ENCODE peak calls at places on chromosome 22, in five cellular contexts. W is ascending aorta, T is thoracic aorta, Q is kidney, X is PC-3. U is an unnamed sample.

GRCh38 chr22:39388261-39389011 is 11.1 kb upstream of the TAB1 start:
- DNase-seq in Q (peak; percentile 93), X (peak; percentile 63), T (peak; percentile 41), W (peak; percentile 46), U (peak; percentile 90)

GRCh38 chr22:45235101-45235777 is 5.5 kb downstream of the KIAA0930 start:
- DNase-seq in T (no peak), Q (no peak), W (no peak), X (no peak), U (no peak)

GRCh38 chr22:50261615-50262459 is at the start of gene MAPK12:
- DNase-seq in Q (no peak), W (no peak), X (peak; percentile 28), T (no peak), U (no peak)

GRCh38 chr22:38348751-38349496 is 31.7 kb upstream of the CSNK1E start:
- DNase-seq in Q (peak; percentile 48), W (no peak), X (no peak), T (no peak), U (peak; percentile 53)

GRCh38 chr22:40567106-40567505 is 69.4 kb downstream of the MRTFA start:
- DNase-seq in Q (no peak), X (peak; percentile 63), T (no peak), W (no peak), U (no peak)

GRCh38 chr22:23286296-23286695 is 106.0 kb downstream of the BCR start:
- DNase-seq in Q (peak; percentile 34), T (no peak), W (no peak), X (no peak), U (no peak)

GRCh38 chr22:45009881-45010531 is at the start of gene PHF21B:
- DNase-seq in W (no peak), T (no peak), X (no peak), Q (peak; percentile 86), U (no peak)

GRCh38 chr22:39748877-39749276 is 144.7 kb downstream of the ENTHD1 start:
- DNase-seq in T (no peak), Q (no peak), X (peak; percentile 48), W (no peak), U (no peak)

GRCh38 chr22:44811141-44811540 is 58.8 kb downstream of the ARHGAP8 start:
- DNase-seq in W (no peak), Q (peak; percentile 52), T (no peak), X (no peak), U (no peak)

GRCh38 chr22:41521166-41521565 is 23.1 kb downstream of the POLR3H start:
- DNase-seq in T (no peak), Q (no peak), X (no peak), W (no peak), U (no peak)

GRCh38 chr22:38312261-38312800 is 4.9 kb downstream of the CSNK1E start:
- DNase-seq in W (no peak), Q (no peak), T (no peak), X (no peak), U (no peak)

GRCh38 chr22:37137131-37137530 is 12.6 kb downstream of the IL2RB start:
- DNase-seq in X (no peak), T (no peak), Q (no peak), W (no peak), U (no peak)

GRCh38 chr22:29531419-29531818 is 22.1 kb downstream of the THOC5 start:
- DNase-seq in Q (no peak), W (no peak), X (no peak), T (no peak), U (no peak)

GRCh38 chr22:41028841-41029240 is 63.6 kb upstream of the EP300 start:
- DNase-seq in W (no peak), T (no peak), Q (no peak), X (peak; percentile 77), U (no peak)

GRCh38 chr22:29478326-29479276 is 1.4 kb upstream of the NEFH start:
- DNase-seq in Q (no peak), X (no peak), W (no peak), T (no peak), U (no peak)

GRCh38 chr22:39773976-39774539 is 119.5 kb downstream of the ENTHD1 start:
- DNase-seq in W (no peak), Q (no peak), X (peak; percentile 25), T (no peak), U (no peak)

GRCh38 chr22:50622723-50623327 is 5.1 kb downstream of the ARSA start:
- DNase-seq in W (no peak), Q (peak; percentile 87), T (no peak), X (no peak), U (no peak)

GRCh38 chr22:43783777-43784176 is 28.3 kb downstream of the EFCAB6 start:
- DNase-seq in W (no peak), T (no peak), Q (no peak), X (peak; percentile 2), U (no peak)

GRCh38 chr22:39243443-39244072 is 1.2 kb downstream of the PDGFB start:
- DNase-seq in T (no peak), W (no peak), X (peak; percentile 29), Q (no peak), U (no peak)

GRCh38 chr22:50170453-50171318 is at the start of gene PANX2:
- DNase-seq in W (no peak), X (no peak), T (no peak), Q (peak; percentile 76), U (no peak)

GRCh38 chr22:37044634-37045625 is 6.6 kb upstream of the KCTD17 start:
- DNase-seq in T (no peak), Q (no peak), W (no peak), X (peak; percentile 37), U (no peak)

GRCh38 chr22:22666307-22667091 is 22.1 kb downstream of the GGTLC2 start:
- DNase-seq in W (no peak), X (peak; percentile 65), Q (no peak), T (no peak), U (no peak)

GRCh38 chr22:45476814-45477213 is 25.9 kb upstream of the FBLN1 start:
- DNase-seq in X (no peak), T (no peak), Q (no peak), W (no peak), U (no peak)

GRCh38 chr22:37545703-37546435 is 14.4 kb upstream of the CDC42EP1 start:
- DNase-seq in T (peak; percentile 55), W (peak; percentile 61), X (peak; percentile 72), Q (peak; percentile 98), U (peak; percentile 94)

GRCh38 chr22:17009640-17010291 is 1.7 kb upstream of the GAB4 start:
- DNase-seq in Q (no peak), W (no peak), X (no peak), T (no peak), U (peak; percentile 57)

GRCh38 chr22:27941143-27941542 is 22.1 kb upstream of the PITPNB start:
- DNase-seq in Q (no peak), X (no peak), T (no peak), W (no peak), U (no peak)

GRCh38 chr22:38570841-38571364 is 920 bp upstream of the DMC1 start:
- DNase-seq in W (peak; percentile 9), Q (peak; percentile 73), X (peak; percentile 35), T (no peak), U (no peak)

GRCh38 chr22:38467904-38468760 is at the start of gene KDELR3:
- DNase-seq in X (peak; percentile 62), Q (peak; percentile 89), T (no peak), W (no peak), U (peak; percentile 86)

GRCh38 chr22:33844273-33844672 is 76.0 kb downstream of the LARGE1 start:
- DNase-seq in Q (no peak), X (no peak), T (no peak), W (no peak), U (no peak)
- H3K27ac ChIP-seq in Q (no peak overlapping the region), X (no peak overlapping the region), T (no peak overlapping the region), W (no peak overlapping the region), U (no peak overlapping the region)

GRCh38 chr22:47168900-47169800 is 406.7 kb downstream of the TBC1D22A start:
- DNase-seq in T (no peak), X (peak; percentile 23), W (no peak), Q (peak; percentile 45), U (peak; percentile 54)
- TF ChIP-seq CTCF in T (no peak), X (peak; percentile 49), W (no peak), Q (peak; percentile 10), U (peak; percentile 9)

GRCh38 chr22:24926428-24926725 is 20.1 kb downstream of the LHFPL7 start:
- DNase-seq in W (no peak), X (no peak), Q (no peak), T (no peak), U (no peak)
- H3K4me1 ChIP-seq in W (no peaks in the 10 kb centered on the region), X (no peaks in the 10 kb centered on the region), Q (no peaks in the 10 kb centered on the region), T (no peaks in the 10 kb centered on the region), U (no peaks in the 10 kb centered on the region)

GRCh38 chr22:31637375-31637937 is 24.6 kb downstream of the PISD start:
- DNase-seq in T (no peak), X (no peak), W (no peak), Q (no peak), U (no peak)
- H3K27ac ChIP-seq in T (peak overlapping the region; percentile 81), X (no peak overlapping the region), W (peak overlapping the region; percentile 85), Q (peak overlapping the region; percentile 84), U (peak overlapping the region; percentile 84)

GRCh38 chr22:48347311-48347710 is 1480.4 kb downstream of the BRD1 start:
- DNase-seq in T (no peak), X (no peak), Q (peak; percentile 29), W (no peak), U (no peak)
- TF ChIP-seq CTCF in T (no peak), X (no peak), Q (no peak), W (no peak), U (no peak)

DNA sequence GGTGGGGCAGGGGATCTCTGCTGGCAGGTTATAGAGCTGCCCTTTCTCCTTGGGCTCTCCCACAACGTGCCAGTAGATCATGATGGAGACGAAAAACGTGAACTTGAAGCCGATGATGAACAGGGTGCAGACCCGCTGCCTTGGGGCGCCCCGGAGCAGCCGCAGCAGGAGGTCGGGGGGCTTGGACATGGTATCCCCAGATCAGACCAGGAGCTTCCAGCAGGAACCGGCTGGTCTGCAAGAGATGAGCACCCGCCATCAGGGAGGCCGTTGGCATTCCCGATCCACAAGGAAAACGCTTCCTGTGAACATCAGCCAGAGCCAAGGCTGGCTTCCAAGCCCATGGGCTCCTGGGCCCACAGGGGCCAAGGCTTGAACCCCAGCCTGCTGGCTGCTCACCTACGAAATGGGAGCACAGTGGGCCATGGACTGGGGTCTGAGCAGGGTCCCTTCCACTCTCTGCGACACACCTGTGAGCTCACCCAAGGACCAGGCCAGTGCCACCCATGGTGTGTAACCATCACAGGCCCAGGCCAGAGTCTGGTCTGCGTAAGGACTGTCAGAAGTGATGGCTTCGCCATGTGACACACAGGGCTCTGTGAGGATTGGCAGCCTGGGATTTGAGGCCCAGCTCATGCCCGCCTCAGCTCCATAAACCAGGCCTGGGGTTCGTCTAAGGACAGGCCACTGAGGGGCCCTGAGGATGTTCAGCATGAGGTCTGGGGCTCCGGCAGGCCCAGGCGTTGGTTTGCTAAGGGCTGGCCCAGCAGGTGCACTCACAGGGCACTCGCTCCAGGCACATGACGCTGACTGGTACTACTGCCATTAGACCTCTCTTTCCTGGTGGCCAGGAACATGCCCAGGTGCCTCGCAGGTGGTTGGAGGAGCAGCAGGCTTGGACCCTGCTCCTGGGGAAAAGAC is 26.6 kb downstream of the A4GALT start:
- DNase-seq in W (no peak), X (no peak), Q (peak; percentile 68), T (no peak), U (no peak)
- H3K4me1 ChIP-seq in W (peaks cover 43% of the 10 kb centered on the region), X (peaks cover 1% of the 10 kb centered on the region), Q (peaks cover 6% of the 10 kb centered on the region), T (peaks cover 68% of the 10 kb centered on the region), U (peaks cover 18% of the 10 kb centered on the region)

GRCh38 chr22:20131856-20132685 is 467 bp downstream of the ZDHHC8 start:
- DNase-seq in T (no peak), Q (no peak), W (no peak), X (no peak), U (peak; percentile 86)
- H3K27ac ChIP-seq in T (peak overlapping the region; percentile 19), Q (no peak overlapping the region), W (peak overlapping the region; percentile 70), X (no peak overlapping the region), U (peak overlapping the region; percentile 68)